ENCODE peak calls at places on chromosomes 1 and 21, in seven cellular contexts. One of them, this sample, is unnamed.

GRCh38 chr1:155859881-155860841 is 794 bp downstream of the SYT11 start:
- DNase-seq in activated T-cell treated with anti-CD3 and anti-CD28 coated beads for 24 hours: peak
- DNase-seq in stimulated activated CD4-positive, alpha-beta T cell treated with anti-CD3 and anti-CD28 coated beads, Interleukin-4, amount 100 ng/mL, for 4 hours: peak
- DNase-seq in cardiac fibroblast: peak
- DNase-seq in right lobe of liver: peak
- DNase-seq in endothelial cell of umbilical vein: peak
- DNase-seq in ACHN: peak
- DNase-seq in this sample: peak

GRCh38 chr1:185666582-185666981 is 67.6 kb upstream of the HMCN1 start:
- DNase-seq in endothelial cell of umbilical vein: no peak
- DNase-seq in cardiac fibroblast: no peak
- DNase-seq in ACHN: no peak
- DNase-seq in stimulated activated CD4-positive, alpha-beta T cell treated with anti-CD3 and anti-CD28 coated beads, Interleukin-4, amount 100 ng/mL, for 4 hours: no peak
- DNase-seq in activated T-cell treated with anti-CD3 and anti-CD28 coated beads for 24 hours: no peak
- DNase-seq in right lobe of liver: no peak
- DNase-seq in this sample: no peak

GRCh38 chr1:30417001-30417700 is 306.2 kb downstream of the MATN1 start:
- DNase-seq in endothelial cell of umbilical vein: no peak
- DNase-seq in cardiac fibroblast: no peak
- DNase-seq in ACHN: no peak
- DNase-seq in stimulated activated CD4-positive, alpha-beta T cell treated with anti-CD3 and anti-CD28 coated beads, Interleukin-4, amount 100 ng/mL, for 4 hours: no peak
- DNase-seq in activated T-cell treated with anti-CD3 and anti-CD28 coated beads for 24 hours: no peak
- DNase-seq in right lobe of liver: no peak
- DNase-seq in this sample: no peak

GRCh38 chr1:165637427-165637826 is 6.4 kb downstream of the MGST3 start:
- DNase-seq in stimulated activated CD4-positive, alpha-beta T cell treated with anti-CD3 and anti-CD28 coated beads, Interleukin-4, amount 100 ng/mL, for 4 hours: no peak
- DNase-seq in cardiac fibroblast: peak
- DNase-seq in endothelial cell of umbilical vein: peak
- DNase-seq in right lobe of liver: peak
- DNase-seq in ACHN: no peak
- DNase-seq in activated T-cell treated with anti-CD3 and anti-CD28 coated beads for 24 hours: no peak
- DNase-seq in this sample: no peak

GRCh38 chr1:228849011-228849541 is 113.8 kb downstream of the RHOU start:
- DNase-seq in cardiac fibroblast: no peak
- DNase-seq in ACHN: no peak
- DNase-seq in activated T-cell treated with anti-CD3 and anti-CD28 coated beads for 24 hours: no peak
- DNase-seq in right lobe of liver: no peak
- DNase-seq in endothelial cell of umbilical vein: no peak
- DNase-seq in stimulated activated CD4-positive, alpha-beta T cell treated with anti-CD3 and anti-CD28 coated beads, Interleukin-4, amount 100 ng/mL, for 4 hours: no peak
- DNase-seq in this sample: no peak

GRCh38 chr1:30372792-30373433 is 350.5 kb downstream of the MATN1 start:
- DNase-seq in endothelial cell of umbilical vein: no peak
- DNase-seq in stimulated activated CD4-positive, alpha-beta T cell treated with anti-CD3 and anti-CD28 coated beads, Interleukin-4, amount 100 ng/mL, for 4 hours: no peak
- DNase-seq in right lobe of liver: no peak
- DNase-seq in cardiac fibroblast: no peak
- DNase-seq in ACHN: no peak
- DNase-seq in activated T-cell treated with anti-CD3 and anti-CD28 coated beads for 24 hours: no peak
- DNase-seq in this sample: no peak

GRCh38 chr1:162470216-162470615 is 27.4 kb upstream of the UHMK1 start:
- DNase-seq in activated T-cell treated with anti-CD3 and anti-CD28 coated beads for 24 hours: no peak
- DNase-seq in ACHN: no peak
- DNase-seq in right lobe of liver: no peak
- DNase-seq in endothelial cell of umbilical vein: no peak
- DNase-seq in stimulated activated CD4-positive, alpha-beta T cell treated with anti-CD3 and anti-CD28 coated beads, Interleukin-4, amount 100 ng/mL, for 4 hours: no peak
- DNase-seq in cardiac fibroblast: peak
- DNase-seq in this sample: no peak

GRCh38 chr1:25573591-25573930 is 30.2 kb downstream of the LDLRAP1 start:
- DNase-seq in stimulated activated CD4-positive, alpha-beta T cell treated with anti-CD3 and anti-CD28 coated beads, Interleukin-4, amount 100 ng/mL, for 4 hours: no peak
- DNase-seq in right lobe of liver: peak
- DNase-seq in activated T-cell treated with anti-CD3 and anti-CD28 coated beads for 24 hours: no peak
- DNase-seq in endothelial cell of umbilical vein: no peak
- DNase-seq in cardiac fibroblast: no peak
- DNase-seq in ACHN: no peak
- DNase-seq in this sample: no peak

GRCh38 chr1:2397007-2397679 is 5.5 kb downstream of the RER1 start:
- DNase-seq in activated T-cell treated with anti-CD3 and anti-CD28 coated beads for 24 hours: no peak
- DNase-seq in stimulated activated CD4-positive, alpha-beta T cell treated with anti-CD3 and anti-CD28 coated beads, Interleukin-4, amount 100 ng/mL, for 4 hours: no peak
- DNase-seq in endothelial cell of umbilical vein: no peak
- DNase-seq in cardiac fibroblast: no peak
- DNase-seq in right lobe of liver: no peak
- DNase-seq in ACHN: no peak
- DNase-seq in this sample: no peak

GRCh38 chr21:17730782-17731181 is 88.4 kb downstream of the C21orf91 start:
- DNase-seq in activated T-cell treated with anti-CD3 and anti-CD28 coated beads for 24 hours: no peak
- DNase-seq in ACHN: no peak
- DNase-seq in cardiac fibroblast: no peak
- DNase-seq in endothelial cell of umbilical vein: peak
- DNase-seq in stimulated activated CD4-positive, alpha-beta T cell treated with anti-CD3 and anti-CD28 coated beads, Interleukin-4, amount 100 ng/mL, for 4 hours: no peak
- DNase-seq in right lobe of liver: no peak
- DNase-seq in this sample: no peak

GRCh38 chr1:219523411-219523810 is 89.5 kb downstream of the ZC3H11B start:
- DNase-seq in activated T-cell treated with anti-CD3 and anti-CD28 coated beads for 24 hours: no peak
- DNase-seq in ACHN: no peak
- DNase-seq in endothelial cell of umbilical vein: no peak
- DNase-seq in stimulated activated CD4-positive, alpha-beta T cell treated with anti-CD3 and anti-CD28 coated beads, Interleukin-4, amount 100 ng/mL, for 4 hours: no peak
- DNase-seq in cardiac fibroblast: no peak
- DNase-seq in right lobe of liver: no peak
- DNase-seq in this sample: no peak

GRCh38 chr1:154741747-154742495 is 128.2 kb downstream of the KCNN3 start:
- DNase-seq in stimulated activated CD4-positive, alpha-beta T cell treated with anti-CD3 and anti-CD28 coated beads, Interleukin-4, amount 100 ng/mL, for 4 hours: no peak
- DNase-seq in endothelial cell of umbilical vein: no peak
- DNase-seq in activated T-cell treated with anti-CD3 and anti-CD28 coated beads for 24 hours: no peak
- DNase-seq in cardiac fibroblast: peak
- DNase-seq in right lobe of liver: peak
- DNase-seq in ACHN: no peak
- DNase-seq in this sample: no peak

GRCh38 chr1:17218939-17219338 is 14.0 kb downstream of the PADI1 start:
- DNase-seq in ACHN: no peak
- DNase-seq in activated T-cell treated with anti-CD3 and anti-CD28 coated beads for 24 hours: no peak
- DNase-seq in cardiac fibroblast: no peak
- DNase-seq in endothelial cell of umbilical vein: no peak
- DNase-seq in stimulated activated CD4-positive, alpha-beta T cell treated with anti-CD3 and anti-CD28 coated beads, Interleukin-4, amount 100 ng/mL, for 4 hours: no peak
- DNase-seq in right lobe of liver: no peak
- DNase-seq in this sample: no peak

GRCh38 chr1:11654571-11655262 is at the start of gene FBXO44:
- DNase-seq in stimulated activated CD4-positive, alpha-beta T cell treated with anti-CD3 and anti-CD28 coated beads, Interleukin-4, amount 100 ng/mL, for 4 hours: peak
- DNase-seq in ACHN: no peak
- DNase-seq in endothelial cell of umbilical vein: no peak
- DNase-seq in cardiac fibroblast: no peak
- DNase-seq in right lobe of liver: peak
- DNase-seq in activated T-cell treated with anti-CD3 and anti-CD28 coated beads for 24 hours: peak
- DNase-seq in this sample: no peak